ENCODE peak calls at places on chromosomes 3 and 15, in eight cellular contexts. E is uterus, L is kidney epithelial cell, Z is retinal pigment epithelial cell, I is lower leg skin, J is mucosa of descending colon, Q is dorsolateral prefrontal cortex, U is fibroblast of villous mesenchyme. X is an unnamed sample.
A peak's percentile ranks its signal among the peaks of the same experiment; 100 is the strongest.

GRCh38 chr3:113606539-113607218 is 74.3 kb downstream of the SIDT1 start:
- DNase-seq in J (no peak), I (no peak), E (no peak), U (no peak), L (no peak), Q (no peak), Z (no peak), X (no peak)

GRCh38 chr3:147906275-147906674 is 497.1 kb downstream of the ZIC1 start:
- DNase-seq in I (no peak), J (no peak), U (no peak), Z (no peak), L (no peak), Q (no peak), E (no peak), X (no peak)

GRCh38 chr3:138875754-138876664 is 41.3 kb upstream of the PIK3CB start:
- DNase-seq in E (no peak), I (no peak), L (no peak), Q (no peak), Z (no peak), U (peak; percentile 47), J (no peak), X (no peak)

GRCh38 chr15:79243723-79244122 is 38.8 kb upstream of the ANKRD34C start:
- DNase-seq in I (no peak), E (no peak), Z (peak; percentile 7), U (no peak), Q (no peak), L (no peak), J (no peak), X (no peak)

GRCh38 chr15:65318870-65319356 is 14.4 kb downstream of the RNU5B-1 start:
- DNase-seq in Z (no peak), Q (peak; percentile 80), U (peak; percentile 78), J (peak; percentile 70), E (peak; percentile 85), I (peak; percentile 75), L (no peak), X (peak; percentile 50)

GRCh38 chr3:172138792-172139507 is 99.6 kb downstream of the FNDC3B start:
- DNase-seq in I (peak; percentile 72), L (no peak), J (no peak), U (peak; percentile 61), Q (no peak), Z (no peak), E (peak; percentile 41), X (no peak)

GRCh38 chr3:194313642-194314430 is 37.3 kb downstream of the CPN2 start:
- DNase-seq in I (peak; percentile 66), Z (no peak), Q (no peak), U (no peak), J (no peak), L (no peak), E (peak; percentile 94), X (no peak)

GRCh38 chr3:123732447-123732846 is 147.6 kb upstream of the HACD2 start:
- DNase-seq in U (peak; percentile 71), J (no peak), Q (no peak), Z (peak; percentile 29), L (peak; percentile 90), E (no peak), I (no peak), X (peak; percentile 68)

GRCh38 chr3:66499881-66500574 is 794 bp downstream of the LRIG1 start:
- DNase-seq in U (no peak), Z (no peak), J (peak; percentile 72), Q (peak; percentile 48), I (no peak), E (peak; percentile 35), L (no peak), X (no peak)

GRCh38 chr3:58518304-58518789 is 18.6 kb downstream of the ACOX2 start:
- DNase-seq in L (no peak), J (no peak), Z (no peak), Q (no peak), U (no peak), E (no peak), I (no peak), X (no peak)

GRCh38 chr3:24096695-24097290 is 151.7 kb downstream of the NR1D2 start:
- DNase-seq in J (no peak), L (no peak), Z (no peak), Q (no peak), U (no peak), I (no peak), E (no peak), X (no peak)

GRCh38 chr3:13887746-13888300 is 8.0 kb upstream of the WNT7A start:
- DNase-seq in Z (no peak), E (no peak), U (no peak), Q (no peak), L (no peak), J (no peak), I (no peak), X (no peak)

GRCh38 chr3:73569246-73569760 is 55.4 kb downstream of the PDZRN3 start:
- DNase-seq in Q (no peak), E (no peak), L (no peak), I (no peak), U (no peak), Z (no peak), J (no peak), X (no peak)

GRCh38 chr3:171028025-171028778 is 1.7 kb upstream of the SLC2A2 start:
- DNase-seq in J (peak; percentile 62), E (peak; percentile 47), U (peak; percentile 92), L (peak; percentile 59), Z (peak; percentile 76), Q (no peak), I (no peak), X (peak; percentile 37)

GRCh38 chr3:171028779-171029232 is 2.3 kb upstream of the SLC2A2 start:
- DNase-seq in U (peak; percentile 90), J (no peak), L (peak; percentile 57), Z (peak; percentile 71), I (no peak), Q (no peak), E (no peak), X (peak; percentile 17)

GRCh38 chr3:171023566-171023965 is 3.0 kb downstream of the SLC2A2 start:
- DNase-seq in Q (no peak), Z (no peak), J (no peak), I (no peak), L (no peak), E (no peak), U (no peak), X (no peak)

GRCh38 chr3:171021377-171021776 is 5.1 kb downstream of the SLC2A2 start:
- DNase-seq in J (no peak), L (no peak), U (no peak), E (no peak), I (no peak), Q (no peak), Z (no peak), X (no peak)

DNA sequence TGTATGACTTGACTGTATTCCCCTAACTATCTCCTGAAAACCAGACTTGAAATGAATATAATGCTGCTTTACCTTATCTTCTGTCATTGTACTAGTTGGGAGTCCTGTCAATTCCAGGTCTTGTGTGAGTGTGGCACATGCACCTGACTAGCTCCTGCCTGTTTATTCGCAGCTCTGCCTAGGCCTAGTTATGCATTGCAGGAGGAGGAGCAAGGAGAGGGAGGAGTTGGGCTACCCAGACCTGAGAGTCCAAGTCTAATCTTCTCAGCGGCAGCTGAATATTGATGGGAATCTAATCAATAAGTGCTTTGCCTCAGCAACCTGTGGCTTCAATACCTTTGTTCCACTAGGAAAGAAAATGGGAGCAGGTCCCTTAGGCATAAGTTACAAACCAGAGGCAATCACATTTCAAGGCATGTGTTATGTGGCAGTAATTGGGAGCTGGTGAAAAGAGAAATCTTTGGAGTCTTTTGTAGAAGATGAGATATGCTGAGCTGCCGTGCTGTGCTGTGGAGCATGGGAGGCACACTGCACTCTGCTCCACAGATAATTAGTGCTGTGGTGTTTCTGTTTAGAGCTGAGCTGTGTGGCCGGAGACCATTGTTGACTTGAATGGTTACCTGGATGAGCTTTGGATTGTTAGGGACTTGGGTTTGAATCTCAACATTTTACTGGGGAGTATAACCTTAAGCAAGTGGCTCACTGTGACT is at the start of gene SLC2A2:
- DNase-seq in Z (no peak), J (no peak), U (no peak), L (no peak), I (no peak), E (no peak), Q (no peak), X (no peak)
- H3K4me3 ChIP-seq in Z (no peak within 1 kb of the TSS), J (no peak within 1 kb of the TSS), U (no peak within 1 kb of the TSS), L (no peak within 1 kb of the TSS), I (no peak within 1 kb of the TSS), E (no peak within 1 kb of the TSS), Q (no peak within 1 kb of the TSS), X (no peak within 1 kb of the TSS)

GRCh38 chr3:63911901-63912767 is at the start of gene SCAANT1:
- DNase-seq in J (peak; percentile 95), U (peak; percentile 93), Q (peak; percentile 78), Z (peak; percentile 73), L (peak; percentile 53), I (peak; percentile 87), E (peak; percentile 91), X (peak; percentile 49)
- TF ChIP-seq CTCF in J (no peak), U (no peak), Q (peak; percentile 13), Z (no peak), L (no peak), I (no peak), E (no peak), X (no peak)

GRCh38 chr15:82536409-82537350 is 3.6 kb downstream of the RPS17 start:
- DNase-seq in Q (no peak), E (no peak), U (no peak), Z (no peak), J (no peak), L (no peak), I (no peak), X (no peak)

GRCh38 chr15:82538961-82539689 is 1.1 kb downstream of the RPS17 start:
- DNase-seq in U (no peak), Q (no peak), L (no peak), I (no peak), E (no peak), J (no peak), Z (no peak), X (no peak)

GRCh38 chr15:82535566-82536408 is 4.5 kb downstream of the RPS17 start:
- DNase-seq in I (peak; percentile 8), E (no peak), Z (no peak), Q (no peak), L (no peak), J (no peak), U (no peak), X (no peak)

GRCh38 chr15:82539690-82540054 is 585 bp downstream of the RPS17 start:
- DNase-seq in J (no peak), E (no peak), L (no peak), Z (no peak), I (no peak), Q (no peak), U (peak; percentile 18), X (no peak)

DNA sequence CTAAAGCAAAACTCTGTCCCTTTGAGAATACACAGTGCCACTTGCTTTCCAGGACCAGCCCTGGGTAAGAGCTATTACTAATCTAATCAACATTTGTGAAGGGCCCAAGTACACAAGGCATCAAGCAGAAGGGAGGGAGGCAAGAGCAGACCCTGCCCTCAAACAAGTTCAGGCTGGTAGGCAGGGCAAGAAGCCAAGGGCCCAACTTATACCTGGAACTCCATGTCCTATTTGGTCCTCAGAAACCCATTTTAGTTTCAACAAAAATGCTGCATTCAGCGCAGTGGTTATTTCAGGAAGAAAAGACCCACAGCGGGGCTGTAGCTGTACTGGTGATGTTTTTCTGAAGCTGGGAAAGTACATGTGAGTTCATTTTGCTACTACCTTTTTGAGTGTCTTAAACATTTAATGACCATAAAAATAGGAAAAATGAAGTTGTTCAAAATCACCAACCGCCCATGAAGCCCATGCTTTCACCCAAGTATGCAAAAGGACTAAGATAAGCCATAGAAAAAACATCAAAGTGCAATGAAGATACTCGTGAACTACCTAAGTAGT is 2.8 kb downstream of the RPS17 start:
- DNase-seq in E (no peak), I (no peak), Z (no peak), Q (no peak), L (no peak), U (no peak), J (no peak), X (no peak)
- H3K4me3 ChIP-seq in E (no peak overlapping the region), I (no peak overlapping the region), Z (peak overlapping the region; percentile 100), Q (no peak overlapping the region), L (no peak overlapping the region), U (no peak overlapping the region), J (no peak overlapping the region), X (peak overlapping the region; percentile 97)

GRCh38 chr3:187832202-187832601 is 86.9 kb upstream of the BCL6 start:
- DNase-seq in U (no peak), L (no peak), E (no peak), J (no peak), Q (no peak), Z (no peak), I (no peak), X (no peak)
- TF ChIP-seq CTCF in U (no peak), L (no peak), E (no peak), J (no peak), Q (no peak), Z (no peak), I (no peak), X (peak; percentile 2)

X was measured in HFF-Myc.